ENCODE peak calls at places on chromosomes 16 and 17, in ten cellular contexts. P is transverse colon, O is psoas muscle, U is BE2C, S is BJ, L is tibial artery, C is neural progenitor cell, I is B cell, E is lower lobe of right lung, T is omental fat pad. Q is an unnamed sample.

GRCh38 chr16:87812200-87812656 is 46.4 kb upstream of the KLHDC4 start:
- DNase-seq in T (no peak), I (no peak), U (peak), P (no peak), O (no peak), S (no peak), L (no peak), C (no peak), E (no peak), Q (no peak)

GRCh38 chr16:75702247-75702646 is 986 bp upstream of the DUXB start:
- DNase-seq in S (no peak), P (no peak), C (no peak), U (no peak), T (no peak), I (no peak), L (no peak), E (no peak), O (no peak), Q (no peak)

GRCh38 chr17:56795510-56795909 is 38.2 kb downstream of the C17orf67 start:
- DNase-seq in C (no peak), L (no peak), I (no peak), S (no peak), O (no peak), U (no peak), T (no peak), P (no peak), E (no peak), Q (no peak)

GRCh38 chr17:35214631-35215273 is 20.6 kb upstream of the SLC35G3 start:
- DNase-seq in O (no peak), C (no peak), S (no peak), I (no peak), T (no peak), L (no peak), U (no peak), P (no peak), E (no peak), Q (no peak)

GRCh38 chr17:2075336-2076056 is 20.6 kb downstream of the HIC1 start:
- DNase-seq in I (no peak), E (no peak), O (peak), P (no peak), S (no peak), L (no peak), U (peak), C (peak), T (no peak), Q (no peak)

GRCh38 chr16:2056077-2056476 is 8.3 kb downstream of the TSC2 start:
- DNase-seq in I (no peak), S (no peak), E (no peak), U (peak), L (no peak), O (no peak), P (no peak), C (no peak), T (no peak), Q (no peak)

GRCh38 chr17:16191604-16192003 is 23.7 kb downstream of the NCOR1 start:
- DNase-seq in O (no peak), C (no peak), T (no peak), L (no peak), P (no peak), E (no peak), U (no peak), I (no peak), S (no peak), Q (no peak)

GRCh38 chr17:8818047-8818446 is 18.9 kb upstream of the MFSD6L start:
- DNase-seq in L (no peak), C (no peak), P (no peak), U (no peak), T (no peak), I (no peak), S (no peak), O (no peak), E (no peak), Q (no peak)

GRCh38 chr17:27939489-27940465 is 46.6 kb upstream of the LYRM9 start:
- DNase-seq in U (no peak), S (no peak), O (no peak), P (no peak), L (no peak), I (peak), C (no peak), E (no peak), T (no peak), Q (no peak)

GRCh38 chr17:55521193-55521592 is 9.9 kb upstream of the SMIM36 start:
- DNase-seq in T (no peak), O (no peak), P (no peak), U (no peak), E (no peak), I (no peak), S (no peak), L (no peak), C (no peak), Q (no peak)

GRCh38 chr17:73731733-73732132 is 87.5 kb upstream of the SDK2 start:
- DNase-seq in P (no peak), L (no peak), E (no peak), O (no peak), U (no peak), C (no peak), S (no peak), T (no peak), I (no peak), Q (no peak)

GRCh38 chr17:48598727-48599126 is 5.1 kb upstream of the HOXB5 start:
- DNase-seq in E (no peak), I (no peak), P (no peak), U (no peak), T (no peak), S (no peak), C (no peak), L (no peak), O (no peak), Q (no peak)

GRCh38 chr17:4204190-4204589 is 59.6 kb downstream of the ANKFY1 start:
- DNase-seq in T (no peak), S (no peak), P (no peak), C (no peak), I (no peak), L (no peak), O (no peak), E (no peak), U (no peak), Q (no peak)

GRCh38 chr16:50067290-50067853 is 1.6 kb downstream of the HEATR3 start:
- DNase-seq in L (no peak), I (peak), S (no peak), C (peak), O (no peak), T (no peak), P (no peak), E (no peak), U (peak), Q (peak)
- TF ChIP-seq CTCF in L (peak), I (peak), S (peak), C (peak), O (peak), T (no peak), P (peak), E (peak), U (peak), Q (peak)

DNA sequence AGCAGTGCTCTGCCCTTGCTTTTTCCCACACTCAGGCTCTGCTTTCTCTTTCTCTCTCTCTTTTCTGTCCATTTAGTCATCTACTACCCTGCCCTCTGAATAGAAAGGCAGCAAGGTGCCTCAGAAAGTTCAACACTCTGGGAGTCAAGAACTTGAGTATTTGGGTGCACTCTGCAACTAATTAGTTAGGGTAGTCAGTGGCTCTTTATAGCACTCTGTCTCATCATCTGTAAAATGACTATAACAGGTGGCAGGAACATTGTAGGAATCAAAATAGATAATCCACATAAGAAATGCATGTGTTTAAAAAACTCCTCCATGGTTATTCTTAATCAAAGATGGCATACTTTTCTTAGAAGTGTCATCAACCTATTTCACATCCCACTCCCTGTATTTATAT is 7.2 kb downstream of the OR2C1 start:
- DNase-seq in O (no peak), U (no peak), L (no peak), T (no peak), I (no peak), P (no peak), C (no peak), E (no peak), S (no peak), Q (no peak)
- TF ChIP-seq CTCF in O (no peak), U (no peak), L (no peak), T (no peak), I (no peak), P (no peak), C (no peak), E (no peak), S (no peak), Q (no peak)

GRCh38 chr16:13186813-13187212 is 285.4 kb downstream of the SHISA9 start:
- DNase-seq in C (peak), P (no peak), I (no peak), U (no peak), E (no peak), S (no peak), O (no peak), T (no peak), L (no peak), Q (no peak)
- TF ChIP-seq CTCF in C (peak), P (no peak), I (no peak), U (no peak), E (no peak), S (no peak), O (no peak), T (no peak), L (no peak), Q (no peak)

GRCh38 chr17:37518816-37519215 is 29.1 kb downstream of the DUSP14 start:
- DNase-seq in C (no peak), P (no peak), U (no peak), T (no peak), L (no peak), E (no peak), I (no peak), S (no peak), O (no peak), Q (no peak)
- TF ChIP-seq CTCF in C (no peak), P (no peak), U (no peak), T (no peak), L (no peak), E (no peak), I (no peak), S (no peak), O (no peak), Q (no peak)

GRCh38 chr17:14793237-14793636 is 471.9 kb downstream of the PMP22 start:
- DNase-seq in T (no peak), O (no peak), S (no peak), C (no peak), P (no peak), I (no peak), L (no peak), E (no peak), U (no peak), Q (no peak)
- TF ChIP-seq CTCF in T (no peak), O (no peak), S (no peak), C (no peak), P (no peak), I (no peak), L (no peak), E (no peak), U (no peak), Q (no peak)

GRCh38 chr16:13612623-13613022 is 307.3 kb upstream of the ERCC4 start:
- DNase-seq in S (no peak), I (no peak), O (no peak), L (no peak), E (no peak), U (no peak), T (no peak), P (no peak), C (no peak), Q (no peak)

GRCh38 chr16:13611596-13611995 is 308.4 kb upstream of the ERCC4 start:
- DNase-seq in S (no peak), C (no peak), E (no peak), I (no peak), P (no peak), L (no peak), T (no peak), O (no peak), U (no peak), Q (no peak)

GRCh38 chr16:13607289-13607688 is 312.7 kb upstream of the ERCC4 start:
- DNase-seq in P (no peak), C (no peak), S (no peak), T (no peak), E (no peak), U (no peak), L (no peak), I (no peak), O (no peak), Q (no peak)

DNA sequence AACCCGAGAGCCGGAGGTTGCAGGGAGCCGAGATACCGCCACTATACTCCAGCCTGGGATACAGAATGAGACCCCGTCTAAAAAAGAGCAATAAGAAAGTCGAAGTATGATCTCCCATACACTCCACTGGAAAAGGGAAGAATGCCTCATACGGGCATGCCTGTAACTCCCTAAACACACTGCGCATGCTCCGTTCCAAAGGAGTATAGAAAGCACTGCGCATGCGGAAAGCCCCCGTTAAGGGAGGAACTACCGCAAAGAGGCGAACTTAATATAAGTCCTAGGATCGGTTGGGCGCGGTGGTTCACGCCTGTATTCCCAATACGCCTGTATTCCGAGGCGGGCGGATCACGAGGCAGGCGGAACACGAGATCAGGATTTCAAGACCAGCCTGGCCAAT is 313.1 kb upstream of the ERCC4 start:
- DNase-seq in I (no peak), E (no peak), T (no peak), O (no peak), C (no peak), U (no peak), P (no peak), L (no peak), S (no peak), Q (no peak)
- TF ChIP-seq CTCF in I (no peak), E (no peak), T (no peak), O (no peak), C (no peak), U (no peak), P (no peak), L (no peak), S (no peak), Q (no peak)

GRCh38 chr17:60586288-60586974 is 13.6 kb upstream of the PPM1D start:
- DNase-seq in E (no peak), I (no peak), L (no peak), S (no peak), T (no peak), P (no peak), U (no peak), O (no peak), C (peak), Q (no peak)
- TF ChIP-seq CTCF in E (peak), I (no peak), L (no peak), S (peak), T (no peak), P (no peak), U (peak), O (no peak), C (peak), Q (no peak)

GRCh38 chr17:77741109-77741508 is 217.4 kb upstream of the TNRC6C start:
- DNase-seq in T (no peak), P (no peak), O (no peak), U (no peak), I (peak), E (no peak), L (peak), S (no peak), C (no peak), Q (no peak)
- TF ChIP-seq CTCF in T (no peak), P (no peak), O (peak), U (peak), I (peak), E (peak), L (no peak), S (peak), C (peak), Q (peak)

DNA sequence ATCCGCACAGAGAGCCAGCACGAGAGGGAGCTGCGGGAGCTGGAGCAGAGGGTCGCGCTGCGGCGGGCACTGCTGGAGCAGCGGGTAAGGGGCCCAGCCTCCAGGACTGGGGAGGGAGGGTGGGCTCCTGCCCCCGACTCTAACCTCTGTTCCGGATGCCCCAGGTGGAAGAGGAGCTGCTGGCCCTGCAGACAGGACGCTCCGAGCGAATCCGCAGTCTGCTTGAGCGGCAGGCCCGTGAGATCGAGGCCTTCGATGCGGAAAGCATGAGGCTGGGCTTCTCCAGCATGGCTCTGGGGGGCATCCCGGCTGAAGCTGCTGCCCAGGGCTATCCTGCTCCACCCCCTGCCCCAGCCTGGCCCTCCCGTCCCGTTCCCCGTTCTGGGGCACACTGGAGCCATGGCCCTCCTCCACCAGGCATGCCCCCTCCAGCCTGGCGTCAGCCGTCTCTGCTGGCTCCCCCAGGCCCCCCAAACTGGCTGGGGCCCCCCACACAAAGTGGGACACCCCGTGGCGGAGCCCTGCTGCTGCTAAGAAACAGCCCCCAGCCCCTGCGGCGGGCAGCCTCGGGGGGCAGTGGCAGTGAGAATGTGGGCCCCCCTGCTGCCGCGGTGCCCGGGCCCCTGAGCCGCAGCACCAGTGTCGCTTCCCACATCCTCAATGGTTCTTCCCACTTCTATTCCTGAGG is 4.4 kb downstream of the HIRIP3 start:
- DNase-seq in I (no peak), S (no peak), E (no peak), L (no peak), U (no peak), C (no peak), T (no peak), O (no peak), P (no peak), Q (no peak)
- TF ChIP-seq CTCF in I (no peak), S (no peak), E (no peak), L (no peak), U (no peak), C (no peak), T (no peak), O (no peak), P (no peak), Q (no peak)

DNA sequence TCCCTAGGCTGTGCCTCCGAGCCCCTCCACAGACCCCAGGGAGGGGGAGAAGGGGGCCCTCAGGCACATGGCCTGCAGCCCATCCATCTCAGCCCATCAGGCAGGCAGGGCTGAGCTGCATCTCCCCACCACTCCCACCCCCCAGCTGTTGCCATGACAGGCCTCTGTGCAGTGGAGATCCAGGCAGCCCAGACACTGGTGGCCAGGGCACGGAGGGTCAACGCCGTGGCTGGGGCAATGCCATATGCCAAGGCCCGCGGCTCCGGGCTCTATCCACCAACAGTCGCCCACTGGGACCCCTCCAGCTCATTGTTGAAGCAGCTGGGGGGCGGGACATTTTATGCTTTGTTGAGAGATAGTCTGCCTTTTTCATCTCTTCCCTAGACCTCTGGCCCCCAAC is 158.3 kb downstream of the AXIN2 start:
- DNase-seq in U (no peak), S (no peak), I (no peak), C (no peak), L (no peak), E (no peak), P (no peak), T (no peak), O (no peak), Q (peak)
- TF ChIP-seq CTCF in U (no peak), S (no peak), I (no peak), C (no peak), L (no peak), E (no peak), P (no peak), T (no peak), O (no peak), Q (no peak)